ENCODE peak calls at places on chromosomes 5 and 9, in six cellular contexts. P, U, J, O, N and X are unnamed samples.

GRCh38 chr9:36386396-36386795 is 13.7 kb downstream of the RNF38 start:
- DNase-seq in P (no peak), U (no peak), J (no peak), O (no peak), N (no peak), X (no peak)

GRCh38 chr5:77563475-77563874 is 71.4 kb upstream of the WDR41 start:
- DNase-seq in P (no peak), U (no peak), J (no peak), O (no peak), N (no peak), X (no peak)

GRCh38 chr5:103452666-103453065 is 109.9 kb downstream of the NUDT12 start:
- DNase-seq in P (no peak), U (no peak), J (no peak), O (peak; percentile 75), N (peak; percentile 85), X (no peak)

GRCh38 chr9:131836021-131836420 is 96.1 kb upstream of the RAPGEF1 start:
- DNase-seq in P (no peak), U (no peak), J (no peak), O (no peak), N (no peak), X (no peak)

GRCh38 chr5:157550668-157551067 is 24.9 kb downstream of the ADAM19 start:
- DNase-seq in P (no peak), U (no peak), J (no peak), O (no peak), N (no peak), X (no peak)

GRCh38 chr9:116323012-116323411 is 169.4 kb downstream of the PAPPA start:
- DNase-seq in P (no peak), U (no peak), J (no peak), O (no peak), N (no peak), X (peak; percentile 25)

GRCh38 chr9:101397746-101398334 is 578 bp downstream of the MRPL50 start:
- DNase-seq in P (no peak), U (peak; percentile 32), J (no peak), O (no peak), N (peak; percentile 16), X (no peak)

GRCh38 chr9:134434896-134435506 is 108.7 kb downstream of the RXRA start:
- DNase-seq in P (no peak), U (peak; percentile 97), J (peak; percentile 94), O (peak; percentile 93), N (peak; percentile 96), X (peak; percentile 96)

GRCh38 chr9:132543251-132543650 is 39.2 kb upstream of the BARHL1 start:
- DNase-seq in P (no peak), U (no peak), J (no peak), O (no peak), N (no peak), X (no peak)

GRCh38 chr5:137254153-137254552 is 245.0 kb downstream of the SPOCK1 start:
- DNase-seq in P (no peak), U (no peak), J (no peak), O (peak; percentile 82), N (peak; percentile 83), X (no peak)

GRCh38 chr5:14450055-14450524 is 131.5 kb upstream of the OTULINL start:
- DNase-seq in P (no peak), U (no peak), J (peak; percentile 88), O (peak; percentile 97), N (peak; percentile 98), X (peak; percentile 38)

GRCh38 chr5:117594165-117594564 is 1019.5 kb upstream of the SEMA6A start:
- DNase-seq in P (no peak), U (no peak), J (no peak), O (no peak), N (no peak), X (no peak)

GRCh38 chr9:133730994-133731715 is 7.0 kb downstream of the SARDH start:
- DNase-seq in P (no peak), U (no peak), J (no peak), O (no peak), N (no peak), X (no peak)

GRCh38 chr5:17340816-17341215 is 123.4 kb downstream of the BASP1 start:
- DNase-seq in P (no peak), U (no peak), J (peak; percentile 87), O (peak; percentile 91), N (peak; percentile 89), X (no peak)

GRCh38 chr5:75616286-75616810 is 5.1 kb downstream of the ANKDD1B start:
- DNase-seq in P (no peak), U (no peak), J (no peak), O (no peak), N (no peak), X (no peak)

GRCh38 chr5:170178814-170179213 is 54.0 kb upstream of the C5orf58 start:
- DNase-seq in P (no peak), U (no peak), J (no peak), O (no peak), N (no peak), X (no peak)

DNA sequence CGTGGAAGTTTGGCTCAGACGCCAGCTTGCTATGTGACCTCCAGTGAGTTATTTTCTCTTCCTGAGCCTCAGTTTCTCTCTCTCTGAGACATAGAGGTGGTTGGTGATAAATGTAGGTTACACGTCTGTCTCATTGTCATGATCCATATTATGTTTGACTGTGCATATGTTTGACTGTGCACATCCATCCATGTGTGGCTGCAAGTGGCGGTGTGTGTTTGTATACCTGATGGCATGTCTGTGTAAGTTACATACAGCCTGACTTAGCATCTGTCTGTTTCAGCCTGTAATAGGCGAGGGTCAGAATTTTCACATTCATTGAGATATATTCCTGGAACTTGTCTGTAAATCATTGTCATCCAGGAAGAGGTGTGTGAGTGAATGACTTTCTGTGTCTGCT is 3.3 kb downstream of the SPARC start:
- DNase-seq in P (no peak), U (no peak), J (no peak), O (no peak), N (peak; percentile 19), X (no peak)
- H3K4me1 ChIP-seq in P (peaks cover 10% of the 10 kb centered on the region), U (peaks cover 30% of the 10 kb centered on the region), J (peaks cover 69% of the 10 kb centered on the region), O (peaks cover 73% of the 10 kb centered on the region), N (peaks cover 39% of the 10 kb centered on the region), X (peaks cover 42% of the 10 kb centered on the region)

GRCh38 chr9:18745710-18746109 is 271.8 kb downstream of the ADAMTSL1 start:
- DNase-seq in P (no peak), U (no peak), J (no peak), O (no peak), N (no peak), X (no peak)
- H2AFZ ChIP-seq in P (no peak overlapping the region), U (no peak overlapping the region), J (no peak overlapping the region), O (no peak overlapping the region), N (no peak overlapping the region), X (no peak overlapping the region)

GRCh38 chr5:51394609-51395008 is 11.4 kb downstream of the ISL1 start:
- DNase-seq in P (no peak), U (no peak), J (no peak), O (no peak), N (no peak), X (no peak)

GRCh38 chr5:51392689-51393199 is 9.5 kb downstream of the ISL1 start:
- DNase-seq in P (no peak), U (no peak), J (no peak), O (no peak), N (no peak), X (no peak)

GRCh38 chr5:51395666-51396356 is 12.6 kb downstream of the ISL1 start:
- DNase-seq in P (no peak), U (no peak), J (no peak), O (no peak), N (no peak), X (no peak)

GRCh38 chr5:51396797-51397196 is 13.5 kb downstream of the ISL1 start:
- DNase-seq in P (no peak), U (no peak), J (peak; percentile 9), O (no peak), N (no peak), X (no peak)

GRCh38 chr5:51395245-51395644 is 12.0 kb downstream of the ISL1 start:
- DNase-seq in P (no peak), U (no peak), J (no peak), O (no peak), N (no peak), X (no peak)
- TF ChIP-seq EZH2 in P (no peak), U (no peak), J (no peak), O (no peak), N (no peak), X (no peak)

GRCh38 chr9:79583957-79584654 is 12.3 kb downstream of the TLE4 start:
- DNase-seq in P (no peak), U (no peak), J (no peak), O (no peak), N (no peak), X (peak; percentile 35)
- H3K4me1 ChIP-seq in P (no peaks in the 10 kb centered on the region), U (peaks cover 31% of the 10 kb centered on the region), J (peaks cover 20% of the 10 kb centered on the region), O (peaks cover 17% of the 10 kb centered on the region), N (peaks cover 7% of the 10 kb centered on the region), X (peaks cover 30% of the 10 kb centered on the region)

GRCh38 chr9:16992138-16992537 is 121.7 kb upstream of the BNC2 start:
- DNase-seq in P (no peak), U (no peak), J (no peak), O (no peak), N (no peak), X (no peak)
- H2AFZ ChIP-seq in P (no peak overlapping the region), U (no peak overlapping the region), J (no peak overlapping the region), O (no peak overlapping the region), N (no peak overlapping the region), X (no peak overlapping the region)

DNA sequence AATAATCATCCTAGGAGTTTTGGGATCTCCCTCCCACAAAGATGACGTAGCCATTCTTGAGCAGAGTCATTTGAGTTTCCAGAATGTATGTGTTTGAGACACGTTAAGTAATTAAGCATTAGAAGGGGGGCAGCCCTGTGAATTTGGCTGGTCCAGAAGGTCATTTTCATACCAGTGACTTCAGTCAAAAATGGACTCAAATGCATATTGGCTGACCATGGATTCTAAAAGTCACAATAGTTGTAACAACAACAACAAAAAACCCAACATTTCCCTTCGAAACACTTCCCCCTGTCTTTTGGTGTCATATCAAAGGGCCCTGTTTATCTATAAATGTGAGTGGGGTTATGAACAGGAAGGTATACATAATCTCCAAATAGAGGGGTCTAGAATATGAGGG is 1.3 kb upstream of the PTCH1 start:
- DNase-seq in P (no peak), U (no peak), J (no peak), O (no peak), N (no peak), X (no peak)
- TF ChIP-seq EZH2 in P (no peak), U (no peak), J (no peak), O (no peak), N (no peak), X (no peak)

DNA sequence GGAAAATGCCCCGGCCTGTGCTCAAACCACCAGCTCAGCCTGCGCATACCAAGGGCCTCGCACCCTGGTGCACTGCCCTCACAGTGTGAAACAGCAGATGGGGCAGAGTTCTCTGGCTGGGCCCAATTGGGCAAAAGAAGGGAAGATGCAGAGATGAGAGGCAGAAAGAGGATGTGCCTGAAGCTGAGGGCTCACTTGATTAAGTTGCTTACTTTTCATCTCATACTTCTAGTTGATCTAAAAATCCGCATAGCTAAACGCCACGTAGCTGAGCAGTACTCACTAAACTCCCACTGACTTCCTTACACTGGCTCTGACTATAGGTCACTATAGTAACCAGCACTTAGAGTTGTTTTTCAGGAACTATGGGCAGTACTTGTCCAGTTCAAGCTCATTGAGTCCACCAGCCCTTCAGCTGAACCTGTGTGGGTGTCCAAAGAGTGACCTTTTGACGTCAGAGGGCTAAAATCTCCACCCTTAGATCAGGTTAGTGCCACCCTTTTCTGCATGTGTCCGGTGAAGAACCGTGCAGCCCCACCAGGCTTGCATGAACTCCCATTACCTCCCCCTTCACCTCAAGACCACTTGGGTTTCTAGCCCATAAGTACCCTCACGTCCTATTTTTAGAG is 215.2 kb downstream of the AUH start:
- DNase-seq in P (no peak), U (no peak), J (no peak), O (peak; percentile 27), N (peak; percentile 43), X (no peak)
- H3K4me1 ChIP-seq in P (peaks cover 56% of the 10 kb centered on the region), U (peaks cover 35% of the 10 kb centered on the region), J (no peaks in the 10 kb centered on the region), O (peaks cover 3% of the 10 kb centered on the region), N (no peaks in the 10 kb centered on the region), X (no peaks in the 10 kb centered on the region)

GRCh38 chr5:149828161-149829011 is 98.3 kb downstream of the PPARGC1B start:
- DNase-seq in P (peak; percentile 76), U (peak; percentile 87), J (peak; percentile 89), O (peak; percentile 77), N (peak; percentile 84), X (peak; percentile 95)
- H2AFZ ChIP-seq in P (no peak overlapping the region), U (no peak overlapping the region), J (peak overlapping the region; percentile 41), O (no peak overlapping the region), N (no peak overlapping the region), X (no peak overlapping the region)